ENCODE peak calls at places on chromosomes 7 and 10, in eight cellular contexts. W is ovary, U is sigmoid colon, D is prostate gland, Q is AG04450, B is BJ, M is left ventricle myocardium inferior, F is Panc1. R is an unnamed sample. For H3K27me3, the result is how much of the 10 kb centered on the place peaks cover.

GRCh38 chr7:87231715-87232114 is 12.2 kb upstream of the TMEM243 start:
- DNase-seq in W (no peak), U (no peak), D (no peak), Q (no peak), B (no peak), M (no peak), F (no peak), R (no peak)

GRCh38 chr7:132485600-132486594 is 90.4 kb downstream of the PLXNA4 start:
- DNase-seq in W (peak), U (peak), D (no peak), Q (no peak), B (no peak), M (peak), F (no peak), R (no peak)

GRCh38 chr10:52644678-52645434 is 127.7 kb downstream of the MBL2 start:
- DNase-seq in W (no peak), U (no peak), D (peak), Q (no peak), B (no peak), M (no peak), F (peak), R (no peak)

GRCh38 chr10:57664815-57665214 is 602.9 kb downstream of the IPMK start:
- DNase-seq in W (no peak), U (no peak), D (no peak), Q (no peak), B (no peak), M (no peak), F (no peak), R (no peak)

GRCh38 chr7:80412842-80413241 is 99.0 kb downstream of the GNAT3 start:
- DNase-seq in W (no peak), U (no peak), D (no peak), Q (no peak), B (no peak), M (no peak), F (no peak), R (no peak)

GRCh38 chr7:116734736-116735135 is 62.7 kb downstream of the MET start:
- DNase-seq in W (no peak), U (no peak), D (no peak), Q (no peak), B (no peak), M (no peak), F (no peak), R (no peak)

GRCh38 chr10:4219901-4220300 is 434.9 kb upstream of the KLF6 start:
- DNase-seq in W (no peak), U (no peak), D (no peak), Q (no peak), B (no peak), M (no peak), F (no peak), R (no peak)

GRCh38 chr7:64951250-64951848 is 39.5 kb downstream of the ZNF117 start:
- DNase-seq in W (no peak), U (no peak), D (no peak), Q (peak), B (no peak), M (no peak), F (peak), R (no peak)

GRCh38 chr10:89164920-89165319 is 42.2 kb downstream of the CH25H start:
- DNase-seq in W (no peak), U (no peak), D (no peak), Q (no peak), B (no peak), M (no peak), F (no peak), R (no peak)

GRCh38 chr7:151339651-151340377 is 1.8 kb upstream of the NUB1 start:
- DNase-seq in W (no peak), U (no peak), D (no peak), Q (no peak), B (no peak), M (no peak), F (no peak), R (no peak)

GRCh38 chr7:136857573-136857972 is 10.9 kb upstream of the CHRM2 start:
- DNase-seq in W (no peak), U (no peak), D (no peak), Q (no peak), B (no peak), M (no peak), F (no peak), R (no peak)

GRCh38 chr7:117164578-117164977 is 158.3 kb downstream of the WNT2 start:
- DNase-seq in W (no peak), U (no peak), D (no peak), Q (no peak), B (no peak), M (no peak), F (no peak), R (no peak)

GRCh38 chr10:2914741-2915140 is 152.6 kb upstream of the PFKP start:
- DNase-seq in W (no peak), U (no peak), D (no peak), Q (no peak), B (no peak), M (no peak), F (no peak), R (no peak)

GRCh38 chr10:18793951-18794350 is 134.7 kb downstream of the ARL5B start:
- DNase-seq in W (no peak), U (no peak), D (no peak), Q (peak), B (no peak), M (no peak), F (no peak), R (no peak)

GRCh38 chr7:116952640-116953371 is 495 bp upstream of the ST7 start:
- DNase-seq in W (peak), U (peak), D (peak), Q (no peak), B (no peak), M (peak), F (peak), R (no peak)

GRCh38 chr7:134865001-134865845 is 85.8 kb downstream of the CALD1 start:
- DNase-seq in W (no peak), U (no peak), D (no peak), Q (no peak), B (no peak), M (no peak), F (no peak), R (no peak)

GRCh38 chr7:111175908-111176307 is 85.0 kb downstream of the LRRN3 start:
- DNase-seq in W (no peak), U (no peak), D (no peak), Q (no peak), B (no peak), M (no peak), F (no peak), R (no peak)

GRCh38 chr7:101628522-101628921 is 574 bp downstream of the MYL10 start:
- DNase-seq in W (no peak), U (no peak), D (no peak), Q (no peak), B (no peak), M (no peak), F (no peak), R (no peak)

GRCh38 chr10:59905066-59905734 is 1.2 kb downstream of the CCDC6 start:
- DNase-seq in W (peak), U (peak), D (peak), Q (no peak), B (no peak), M (no peak), F (no peak), R (no peak)

GRCh38 chr7:16397497-16398210 is 23.7 kb downstream of the CRPPA start:
- DNase-seq in W (no peak), U (no peak), D (no peak), Q (no peak), B (no peak), M (no peak), F (no peak), R (no peak)

GRCh38 chr10:93146336-93146735 is 72.6 kb downstream of the CYP26A1 start:
- DNase-seq in W (no peak), U (no peak), D (no peak), Q (no peak), B (no peak), M (no peak), F (no peak), R (no peak)

GRCh38 chr7:134892002-134892693 is 94.2 kb upstream of the AGBL3 start:
- DNase-seq in W (no peak), U (no peak), D (no peak), Q (peak), B (no peak), M (no peak), F (no peak), R (no peak)

GRCh38 chr10:99731296-99732032 is 463 bp downstream of the COX15 start:
- DNase-seq in W (no peak), U (no peak), D (no peak), Q (no peak), B (no peak), M (no peak), F (no peak), R (no peak)

GRCh38 chr10:99732033-99732912 is at the start of the genes COX15 and CUTC:
- DNase-seq in W (peak), U (peak), D (peak), Q (peak), B (peak), M (peak), F (peak), R (peak)

GRCh38 chr10:99730026-99730425 is 1.9 kb downstream of the COX15 start:
- DNase-seq in W (no peak), U (no peak), D (no peak), Q (no peak), B (no peak), M (no peak), F (no peak), R (no peak)

DNA sequence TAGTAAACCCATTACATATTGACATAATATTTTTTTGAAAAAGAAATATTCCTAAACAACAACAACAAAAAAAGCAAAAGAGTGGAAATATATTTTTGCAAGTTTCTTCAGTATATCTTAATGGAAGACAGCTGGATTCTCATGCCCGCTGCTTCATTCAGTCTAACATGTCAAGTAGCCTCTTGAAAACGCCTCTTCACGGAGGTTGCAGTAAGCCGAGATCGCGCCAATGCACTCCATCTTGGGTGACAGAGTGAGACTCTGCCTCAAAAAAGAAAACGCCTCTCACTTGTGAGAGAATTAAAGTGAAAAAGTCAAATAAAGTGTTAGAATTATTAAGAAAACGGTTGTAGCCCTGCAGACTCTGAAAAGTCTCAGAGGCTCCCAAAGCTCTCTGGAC is 1.3 kb downstream of the CUTC start:
- DNase-seq in W (no peak), U (no peak), D (no peak), Q (no peak), B (no peak), M (no peak), F (no peak), R (no peak)
- H3K4me3 ChIP-seq in W (no peak), U (peak), D (no peak), Q (peak), B (no peak), M (peak), F (peak), R (peak)

GRCh38 chr10:111107023-111107422 is 30.2 kb downstream of the ADRA2A start:
- DNase-seq in W (no peak), U (peak), D (no peak), Q (no peak), B (no peak), M (no peak), F (no peak), R (no peak)
- TF ChIP-seq CTCF in W (no peak), U (no peak), D (no peak), Q (no peak), B (no peak), M (no peak), F (no peak), R (no peak)

GRCh38 chr7:128356546-128357365 is 4.7 kb downstream of the PRRT4 start:
- DNase-seq in W (no peak), U (no peak), D (no peak), Q (no peak), B (no peak), M (no peak), F (no peak), R (no peak)
- H3K27me3 ChIP-seq in W (under half), U (under half), D (under half), Q (half or more), B (under half), M (half or more), F (under half), R (under half)

DNA sequence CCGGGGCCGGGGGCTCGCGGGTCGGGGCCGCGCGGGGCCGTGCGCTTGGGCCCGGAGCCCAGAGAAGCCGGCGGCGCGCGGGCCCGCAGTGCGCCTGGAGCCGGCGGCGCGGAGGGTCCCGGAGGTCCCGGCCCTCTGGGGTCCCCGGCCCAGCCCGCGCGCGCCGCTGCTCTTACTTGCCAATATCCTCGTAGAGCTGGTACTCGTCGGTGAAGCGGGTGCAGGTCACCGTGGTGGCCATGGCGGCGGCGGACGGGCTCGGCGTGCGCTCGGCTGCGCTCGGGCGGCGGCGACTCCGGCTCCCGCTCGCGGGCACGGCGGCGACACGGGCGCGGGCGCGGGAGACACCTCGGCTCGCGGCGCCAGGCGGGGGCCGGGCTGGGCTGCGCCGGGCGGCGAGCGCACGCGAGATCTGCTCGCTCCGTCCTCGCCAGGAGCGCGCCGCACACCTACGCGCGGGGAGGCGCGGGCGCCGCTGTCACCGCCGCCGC is at the start of gene CAMK2B:
- DNase-seq in W (no peak), U (no peak), D (no peak), Q (no peak), B (no peak), M (no peak), F (no peak), R (no peak)
- H3K4me3 ChIP-seq in W (no peak), U (peak), D (peak), Q (peak), B (no peak), M (peak), F (peak), R (peak)

R was measured in RWPE2.